ENCODE peak calls at places on chromosomes 7 and 10, in five cellular contexts. One of them, this sample, is unnamed.

GRCh38 chr10:51960494-51960895 is 261.1 kb upstream of the CSTF2T start:
- DNase-seq in pancreas: no peak
- DNase-seq in brain microvascular endothelial cell: peak
- DNase-seq in myocyte: peak
- DNase-seq in NCI-H1105: no peak
- DNase-seq in this sample: no peak

GRCh38 chr7:101690061-101690460 is 61.0 kb upstream of the MYL10 start:
- DNase-seq in pancreas: no peak
- DNase-seq in brain microvascular endothelial cell: no peak
- DNase-seq in myocyte: no peak
- DNase-seq in NCI-H1105: no peak
- DNase-seq in this sample: no peak

GRCh38 chr7:114630186-114630824 is 215.7 kb downstream of the FOXP2 start:
- DNase-seq in myocyte: no peak
- DNase-seq in NCI-H1105: peak
- DNase-seq in pancreas: no peak
- DNase-seq in brain microvascular endothelial cell: no peak
- DNase-seq in this sample: no peak

GRCh38 chr7:120441850-120442249 is 168.9 kb downstream of the KCND2 start:
- DNase-seq in brain microvascular endothelial cell: no peak
- DNase-seq in pancreas: no peak
- DNase-seq in NCI-H1105: no peak
- DNase-seq in myocyte: no peak
- DNase-seq in this sample: no peak

GRCh38 chr7:139396323-139396951 is 36.7 kb downstream of the LUC7L2 start:
- DNase-seq in brain microvascular endothelial cell: peak
- DNase-seq in myocyte: no peak
- DNase-seq in NCI-H1105: no peak
- DNase-seq in pancreas: no peak
- DNase-seq in this sample: no peak

GRCh38 chr10:71939304-71939703 is 24.9 kb upstream of the CHST3 start:
- DNase-seq in brain microvascular endothelial cell: no peak
- DNase-seq in NCI-H1105: no peak
- DNase-seq in myocyte: no peak
- DNase-seq in pancreas: no peak
- DNase-seq in this sample: no peak

GRCh38 chr10:1287493-1288480 is 231.6 kb downstream of the WDR37 start:
- DNase-seq in brain microvascular endothelial cell: no peak
- DNase-seq in NCI-H1105: no peak
- DNase-seq in myocyte: peak
- DNase-seq in pancreas: no peak
- DNase-seq in this sample: no peak

GRCh38 chr10:132958886-132959295 is 16.5 kb upstream of the CFAP46 start:
- DNase-seq in myocyte: no peak
- DNase-seq in NCI-H1105: no peak
- DNase-seq in pancreas: peak
- DNase-seq in brain microvascular endothelial cell: no peak
- DNase-seq in this sample: no peak

GRCh38 chr10:65346466-65346865 is 1579.4 kb upstream of the LRRTM3 start:
- DNase-seq in myocyte: no peak
- DNase-seq in pancreas: no peak
- DNase-seq in NCI-H1105: no peak
- DNase-seq in brain microvascular endothelial cell: no peak
- DNase-seq in this sample: no peak

GRCh38 chr7:1928555-1929348 is 258.7 kb downstream of the ELFN1 start:
- DNase-seq in pancreas: peak
- DNase-seq in NCI-H1105: no peak
- DNase-seq in brain microvascular endothelial cell: no peak
- DNase-seq in myocyte: no peak
- DNase-seq in this sample: no peak

GRCh38 chr10:110138197-110138812 is 69.1 kb upstream of the MXI1 start:
- DNase-seq in pancreas: no peak
- DNase-seq in NCI-H1105: peak
- DNase-seq in brain microvascular endothelial cell: peak
- DNase-seq in myocyte: peak
- DNase-seq in this sample: no peak

GRCh38 chr7:85292908-85293576 is 106.2 kb upstream of the SEMA3D start:
- DNase-seq in NCI-H1105: no peak
- DNase-seq in brain microvascular endothelial cell: no peak
- DNase-seq in pancreas: no peak
- DNase-seq in myocyte: no peak
- DNase-seq in this sample: no peak

GRCh38 chr10:13117842-13118783 is 18.1 kb downstream of the OPTN start:
- DNase-seq in myocyte: no peak
- DNase-seq in brain microvascular endothelial cell: no peak
- DNase-seq in pancreas: no peak
- DNase-seq in NCI-H1105: no peak
- DNase-seq in this sample: no peak

GRCh38 chr10:34102237-34102673 is 712.8 kb downstream of the PARD3 start:
- DNase-seq in pancreas: peak
- DNase-seq in myocyte: peak
- DNase-seq in NCI-H1105: no peak
- DNase-seq in brain microvascular endothelial cell: peak
- DNase-seq in this sample: no peak

GRCh38 chr10:110456046-110456445 is 41.7 kb upstream of the DUSP5 start:
- DNase-seq in brain microvascular endothelial cell: no peak
- DNase-seq in myocyte: peak
- DNase-seq in NCI-H1105: peak
- DNase-seq in pancreas: no peak
- DNase-seq in this sample: no peak

GRCh38 chr10:36676321-36677169 is 448.9 kb upstream of the ANKRD30A start:
- DNase-seq in myocyte: peak
- DNase-seq in NCI-H1105: peak
- DNase-seq in brain microvascular endothelial cell: peak
- DNase-seq in pancreas: no peak
- DNase-seq in this sample: no peak

GRCh38 chr10:71316081-71316785 is 2.8 kb upstream of the SLC29A3 start:
- DNase-seq in brain microvascular endothelial cell: no peak
- DNase-seq in NCI-H1105: no peak
- DNase-seq in myocyte: no peak
- DNase-seq in pancreas: no peak
- DNase-seq in this sample: no peak

GRCh38 chr7:93799750-93800357 is 90.7 kb downstream of the TFPI2 start:
- DNase-seq in NCI-H1105: no peak
- DNase-seq in pancreas: no peak
- DNase-seq in myocyte: peak
- DNase-seq in brain microvascular endothelial cell: no peak
- DNase-seq in this sample: no peak

GRCh38 chr10:79068203-79068561 is 584 bp upstream of the ZMIZ1 start:
- DNase-seq in pancreas: no peak
- DNase-seq in myocyte: no peak
- DNase-seq in NCI-H1105: no peak
- DNase-seq in brain microvascular endothelial cell: no peak
- DNase-seq in this sample: no peak

GRCh38 chr7:80981405-80981804 is 62.6 kb upstream of the SEMA3C start:
- DNase-seq in myocyte: no peak
- DNase-seq in brain microvascular endothelial cell: no peak
- DNase-seq in pancreas: no peak
- DNase-seq in NCI-H1105: no peak
- DNase-seq in this sample: no peak

GRCh38 chr10:62769574-62770242 is 34.8 kb upstream of the ADO start:
- DNase-seq in brain microvascular endothelial cell: no peak
- DNase-seq in NCI-H1105: no peak
- DNase-seq in myocyte: peak
- DNase-seq in pancreas: no peak
- DNase-seq in this sample: no peak

GRCh38 chr10:15651175-15651574 is 68.5 kb downstream of the ITGA8 start:
- DNase-seq in myocyte: no peak
- DNase-seq in NCI-H1105: no peak
- DNase-seq in pancreas: no peak
- DNase-seq in brain microvascular endothelial cell: no peak
- DNase-seq in this sample: no peak

GRCh38 chr7:16753102-16753931 is at the start of gene TSPAN13:
- DNase-seq in pancreas: peak
- DNase-seq in NCI-H1105: peak
- DNase-seq in brain microvascular endothelial cell: peak
- DNase-seq in myocyte: no peak
- DNase-seq in this sample: peak

GRCh38 chr10:25508112-25508815 is 333.5 kb downstream of the GPR158 start:
- DNase-seq in brain microvascular endothelial cell: no peak
- DNase-seq in pancreas: no peak
- DNase-seq in NCI-H1105: no peak
- DNase-seq in myocyte: no peak
- DNase-seq in this sample: no peak

GRCh38 chr10:45239642-45240041 is 75.8 kb downstream of the OR13A1 start:
- DNase-seq in myocyte: peak
- DNase-seq in NCI-H1105: no peak
- DNase-seq in brain microvascular endothelial cell: peak
- DNase-seq in pancreas: no peak
- DNase-seq in this sample: no peak